ENCODE peak calls at places on chromosomes 3 and 15, in seven cellular contexts. N, P, C, I, Y, H and L are unnamed samples.
A peak's percentile ranks its signal among the peaks of the same experiment; 100 is the strongest.

GRCh38 chr3:44522494-44522933 is 32.5 kb upstream of the ZKSCAN7 start:
- DNase-seq in N (no peak), P (no peak), C (no peak), I (no peak), Y (peak; percentile 9), H (no peak), L (no peak)

GRCh38 chr15:86164222-86164898 is 84.7 kb downstream of the AGBL1 start:
- DNase-seq in N (no peak), P (no peak), C (no peak), I (no peak), Y (peak; percentile 31), H (no peak), L (no peak)

GRCh38 chr15:88690331-88690730 is 51.5 kb downstream of the ISG20 start:
- DNase-seq in N (peak; percentile 70), P (no peak), C (peak; percentile 36), I (no peak), Y (no peak), H (no peak), L (peak; percentile 87)

GRCh38 chr3:16316847-16317560 is 52.0 kb downstream of the OXNAD1 start:
- DNase-seq in N (no peak), P (no peak), C (no peak), I (no peak), Y (no peak), H (no peak), L (no peak)

GRCh38 chr3:20185364-20185732 is 658 bp downstream of the SGO1 start:
- DNase-seq in N (no peak), P (no peak), C (no peak), I (no peak), Y (peak; percentile 1), H (peak; percentile 73), L (no peak)

GRCh38 chr3:89179355-89179997 is 72.1 kb downstream of the EPHA3 start:
- DNase-seq in N (no peak), P (peak; percentile 4), C (no peak), I (no peak), Y (peak; percentile 2), H (no peak), L (no peak)

GRCh38 chr3:11641683-11642407 is 1.9 kb downstream of the VGLL4 start:
- DNase-seq in N (peak; percentile 72), P (peak; percentile 81), C (no peak), I (no peak), Y (peak; percentile 82), H (peak; percentile 28), L (peak; percentile 66)

GRCh38 chr3:113634782-113635474 is 61.5 kb downstream of the USF3 start:
- DNase-seq in N (no peak), P (no peak), C (no peak), I (no peak), Y (no peak), H (no peak), L (no peak)

GRCh38 chr3:79002465-79003372 is 765.1 kb downstream of the ROBO1 start:
- DNase-seq in N (no peak), P (no peak), C (no peak), I (no peak), Y (no peak), H (no peak), L (no peak)

GRCh38 chr15:48631191-48631770 is 14.2 kb downstream of the FBN1 start:
- DNase-seq in N (peak; percentile 48), P (no peak), C (no peak), I (no peak), Y (no peak), H (no peak), L (peak; percentile 68)

GRCh38 chr3:9862391-9863235 is 17.4 kb downstream of the CIDEC start:
- DNase-seq in N (no peak), P (no peak), C (no peak), I (no peak), Y (peak; percentile 28), H (no peak), L (no peak)

GRCh38 chr15:50116477-50116876 is 2.6 kb downstream of the ATP8B4 start:
- DNase-seq in N (no peak), P (no peak), C (no peak), I (no peak), Y (peak; percentile 31), H (peak; percentile 81), L (peak; percentile 38)

GRCh38 chr3:184145881-184146280 is 9.3 kb upstream of the DVL3 start:
- DNase-seq in N (no peak), P (no peak), C (no peak), I (no peak), Y (no peak), H (no peak), L (no peak)

GRCh38 chr15:90264649-90265048 is 823 bp upstream of the NGRN start:
- DNase-seq in N (no peak), P (no peak), C (no peak), I (no peak), Y (no peak), H (no peak), L (no peak)

GRCh38 chr3:184198509-184198908 is 12.5 kb downstream of the ABCF3 start:
- DNase-seq in N (no peak), P (no peak), C (no peak), I (no peak), Y (no peak), H (no peak), L (no peak)

GRCh38 chr3:149717391-149718056 is 34.8 kb downstream of the COMMD2 start:
- DNase-seq in N (peak; percentile 65), P (peak; percentile 81), C (peak; percentile 19), I (no peak), Y (peak; percentile 81), H (peak; percentile 81), L (peak; percentile 78)

GRCh38 chr3:128453521-128454309 is 13.0 kb downstream of the DNAJB8 start:
- DNase-seq in N (no peak), P (no peak), C (no peak), I (no peak), Y (no peak), H (no peak), L (no peak)

GRCh38 chr3:12549971-12550760 is 4.9 kb upstream of the MKRN2OS start:
- DNase-seq in N (no peak), P (no peak), C (no peak), I (no peak), Y (no peak), H (no peak), L (no peak)

GRCh38 chr3:114213262-114213668 is 24.1 kb downstream of the ZNF80 start:
- DNase-seq in N (no peak), P (no peak), C (no peak), I (no peak), Y (peak; percentile 68), H (no peak), L (no peak)

GRCh38 chr3:83063457-83063856 is 1302.0 kb upstream of the GBE1 start:
- DNase-seq in N (no peak), P (no peak), C (no peak), I (no peak), Y (no peak), H (no peak), L (no peak)

GRCh38 chr15:70271422-70272088 is 173.8 kb upstream of the TLE3 start:
- DNase-seq in N (no peak), P (peak; percentile 95), C (no peak), I (peak; percentile 85), Y (peak; percentile 97), H (peak; percentile 43), L (peak; percentile 66)

GRCh38 chr3:133578548-133579191 is 5.2 kb downstream of the CDV3 start:
- DNase-seq in N (no peak), P (no peak), C (no peak), I (no peak), Y (peak; percentile 40), H (no peak), L (no peak)

GRCh38 chr15:69540622-69541021 is 88.0 kb downstream of the RPLP1 start:
- DNase-seq in N (peak; percentile 43), P (no peak), C (no peak), I (no peak), Y (no peak), H (no peak), L (peak; percentile 46)

GRCh38 chr15:24944939-24945338 is 9.8 kb upstream of the SNRPN start:
- DNase-seq in N (no peak), P (no peak), C (no peak), I (no peak), Y (no peak), H (no peak), L (no peak)

GRCh38 chr15:25733036-25733855 is 129.9 kb downstream of the ATP10A start:
- DNase-seq in N (no peak), P (no peak), C (no peak), I (no peak), Y (no peak), H (no peak), L (no peak)

GRCh38 chr3:48507256-48508061 is 3.5 kb upstream of the SHISA5 start:
- DNase-seq in N (no peak), P (no peak), C (peak; percentile 7), I (peak; percentile 75), Y (peak; percentile 39), H (peak; percentile 74), L (no peak)

GRCh38 chr3:156750874-156751245 is 75.3 kb upstream of the LEKR1 start:
- DNase-seq in N (no peak), P (no peak), C (no peak), I (no peak), Y (peak; percentile 67), H (peak; percentile 7), L (no peak)

GRCh38 chr3:9339750-9340449 is 23.0 kb upstream of the THUMPD3 start:
- DNase-seq in N (no peak), P (peak; percentile 20), C (no peak), I (no peak), Y (peak; percentile 8), H (no peak), L (no peak)

GRCh38 chr15:66565141-66565595 is 630 bp downstream of the LCTL start:
- DNase-seq in N (no peak), P (no peak), C (no peak), I (no peak), Y (no peak), H (no peak), L (no peak)

GRCh38 chr3:135905058-135905724 is 60.3 kb upstream of the PPP2R3A start:
- DNase-seq in N (no peak), P (no peak), C (no peak), I (no peak), Y (peak; percentile 55), H (no peak), L (peak; percentile 22)

GRCh38 chr3:42403737-42404136 is 6.7 kb downstream of the LYZL4 start:
- DNase-seq in N (no peak), P (no peak), C (no peak), I (no peak), Y (no peak), H (no peak), L (no peak)

GRCh38 chr3:103787164-103787871 is 1352.5 kb downstream of the ZPLD1 start:
- DNase-seq in N (no peak), P (no peak), C (no peak), I (no peak), Y (no peak), H (no peak), L (no peak)